ENCODE peak calls at places on chromosomes 11 and 22, in ten cellular contexts. R is heart left ventricle, Q is heart right ventricle, T is colonic mucosa, F is Peyer's patch, M is neural progenitor cell, N is adrenal gland, S is lung, A is aorta, D is GM23248. U is an unnamed sample. For H3K4me1, the result is how much of the 10 kb centered on the place peaks cover.

GRCh38 chr22:44200451-44200850 is 19.7 kb downstream of the PARVG start:
- DNase-seq in M (no peak), T (no peak), R (no peak), Q (no peak), N (no peak), S (no peak), F (no peak), D (no peak), A (no peak), U (no peak)

GRCh38 chr11:63564056-63564784 is 1.0 kb upstream of the PLAAT2 start:
- DNase-seq in D (no peak), F (no peak), N (no peak), A (no peak), Q (no peak), S (peak), M (no peak), R (no peak), T (peak), U (no peak)

GRCh38 chr11:6703247-6704063 is 20.3 kb upstream of the MRPL17 start:
- DNase-seq in T (peak), D (peak), Q (peak), N (peak), M (peak), R (peak), F (no peak), S (peak), A (peak), U (peak)

GRCh38 chr11:45024357-45024756 is 73.7 kb upstream of the TP53I11 start:
- DNase-seq in T (no peak), M (no peak), N (no peak), A (no peak), S (no peak), F (no peak), Q (no peak), R (no peak), D (no peak), U (no peak)

GRCh38 chr11:85627332-85627997 is at the start of gene DLG2:
- DNase-seq in D (peak), T (peak), Q (peak), S (no peak), N (peak), F (peak), A (no peak), M (peak), R (no peak), U (peak)

GRCh38 chr11:132471491-132471890 is 1060.8 kb downstream of the OPCML start:
- DNase-seq in N (no peak), R (no peak), S (no peak), D (peak), Q (no peak), T (no peak), M (no peak), A (no peak), F (no peak), U (no peak)

GRCh38 chr11:118635237-118635591 is 27.8 kb downstream of the PHLDB1 start:
- DNase-seq in M (peak), F (no peak), N (peak), Q (no peak), T (no peak), S (no peak), R (no peak), A (no peak), D (no peak), U (no peak)

GRCh38 chr22:27327497-27327896 is 474.1 kb downstream of the MN1 start:
- DNase-seq in Q (no peak), A (no peak), M (no peak), R (no peak), F (no peak), D (no peak), S (no peak), N (no peak), T (no peak), U (no peak)

GRCh38 chr11:94457118-94458029 is 36.3 kb downstream of the MRE11 start:
- DNase-seq in T (no peak), M (no peak), D (no peak), S (no peak), F (no peak), R (no peak), N (no peak), Q (no peak), A (no peak), U (no peak)

GRCh38 chr11:105297463-105297862 is 157.9 kb upstream of the CARD18 start:
- DNase-seq in Q (no peak), T (no peak), D (peak), S (no peak), N (no peak), A (no peak), M (no peak), F (no peak), R (no peak), U (no peak)

GRCh38 chr11:134223836-134224709 is at the start of the genes NCAPD3 and VPS26B:
- DNase-seq in Q (peak), M (peak), F (peak), R (peak), N (peak), S (peak), T (peak), D (peak), A (peak), U (peak)

GRCh38 chr11:1949302-1949701 is 2.2 kb downstream of the MRPL23 start:
- DNase-seq in T (no peak), S (no peak), F (no peak), Q (no peak), R (no peak), N (no peak), A (peak), D (no peak), M (no peak), U (no peak)

GRCh38 chr22:31691408-31691807 is 29.4 kb upstream of the PISD start:
- DNase-seq in Q (no peak), A (no peak), S (no peak), M (no peak), F (no peak), R (no peak), N (no peak), D (no peak), T (no peak), U (no peak)

GRCh38 chr11:10856689-10857603 is 907 bp downstream of the ZBED5 start:
- DNase-seq in Q (no peak), S (peak), D (peak), N (no peak), F (peak), M (peak), A (no peak), R (peak), T (peak), U (peak)

GRCh38 chr22:41320416-41321240 is 19.3 kb downstream of the ZC3H7B start:
- DNase-seq in A (no peak), S (no peak), R (no peak), D (no peak), Q (no peak), M (no peak), N (no peak), F (no peak), T (no peak), U (no peak)

GRCh38 chr11:128498846-128499245 is 88.5 kb downstream of the ETS1 start:
- DNase-seq in D (peak), S (no peak), Q (no peak), M (no peak), R (no peak), N (no peak), F (no peak), T (no peak), A (no peak), U (no peak)

GRCh38 chr22:41915035-41915782 is at the start of gene SHISA8:
- DNase-seq in M (peak), T (peak), D (peak), Q (peak), A (no peak), F (peak), N (peak), S (no peak), R (no peak), U (peak)

GRCh38 chr11:22991196-22991595 is 130.9 kb upstream of the CCDC179 start:
- DNase-seq in D (no peak), Q (no peak), F (no peak), M (no peak), T (no peak), A (no peak), N (no peak), R (no peak), S (no peak), U (no peak)

GRCh38 chr11:122101625-122102291 is 14.3 kb downstream of the BLID start:
- DNase-seq in S (peak), Q (peak), T (peak), F (no peak), M (peak), N (peak), A (peak), R (peak), D (peak), U (no peak)

GRCh38 chr11:132278801-132279574 is 908.6 kb downstream of the NTM start:
- DNase-seq in R (no peak), Q (no peak), F (no peak), T (no peak), M (peak), S (no peak), A (no peak), D (peak), N (no peak), U (no peak)

GRCh38 chr22:19679476-19680099 is 34.7 kb upstream of the SEPTIN5 start:
- DNase-seq in N (peak), T (peak), D (peak), A (peak), Q (peak), F (no peak), S (peak), M (peak), R (peak), U (peak)

GRCh38 chr22:40628354-40629042 is 8.0 kb downstream of the MRTFA start:
- DNase-seq in S (no peak), T (no peak), Q (no peak), R (no peak), A (no peak), N (no peak), M (no peak), D (peak), F (no peak), U (no peak)

GRCh38 chr11:7646866-7647265 is 26.4 kb downstream of the CYB5R2 start:
- DNase-seq in N (no peak), Q (no peak), R (no peak), A (no peak), D (no peak), F (no peak), M (no peak), S (no peak), T (no peak), U (no peak)

GRCh38 chr22:25100972-25101371 is 98.7 kb upstream of the CRYBB3 start:
- DNase-seq in T (no peak), N (no peak), D (no peak), M (peak), R (no peak), A (no peak), Q (no peak), F (no peak), S (no peak), U (no peak)

GRCh38 chr11:93518081-93518480 is 25.1 kb downstream of the SMCO4 start:
- DNase-seq in M (no peak), T (no peak), R (no peak), N (no peak), D (no peak), Q (no peak), F (no peak), S (no peak), A (no peak), U (no peak)

GRCh38 chr11:41392591-41392990 is 66.9 kb downstream of the LRRC4C start:
- DNase-seq in F (no peak), R (no peak), D (no peak), N (no peak), T (no peak), Q (no peak), A (no peak), S (no peak), M (peak), U (no peak)

GRCh38 chr22:37157516-37158289 is 8.0 kb upstream of the IL2RB start:
- DNase-seq in D (peak), M (no peak), F (no peak), N (no peak), T (no peak), R (no peak), S (no peak), A (no peak), Q (no peak), U (no peak)

GRCh38 chr11:18743900-18744514 is 18.0 kb upstream of the IGSF22 start:
- DNase-seq in T (no peak), N (no peak), D (no peak), S (no peak), F (no peak), Q (no peak), R (no peak), M (no peak), A (no peak), U (no peak)

GRCh38 chr22:19213496-19214473 is 35.2 kb upstream of the SLC25A1 start:
- DNase-seq in R (no peak), A (no peak), F (no peak), D (no peak), Q (no peak), M (peak), N (no peak), T (no peak), S (no peak), U (no peak)

GRCh38 chr11:34585870-34586654 is 34.8 kb upstream of the EHF start:
- DNase-seq in R (no peak), F (no peak), S (no peak), N (no peak), M (peak), T (no peak), Q (no peak), D (peak), A (no peak), U (peak)

GRCh38 chr22:39306456-39307361 is 12.7 kb downstream of the RPL3 start:
- DNase-seq in S (no peak), Q (peak), M (peak), R (no peak), A (peak), N (no peak), D (no peak), T (no peak), F (peak), U (no peak)

GRCh38 chr11:12286606-12287005 is 90.8 kb upstream of the PARVA start:
- DNase-seq in F (no peak), A (no peak), T (peak), Q (no peak), N (no peak), M (no peak), S (peak), R (no peak), D (no peak), U (no peak)

GRCh38 chr11:46293616-46294015 is 16.2 kb downstream of the CREB3L1 start:
- DNase-seq in A (peak), D (peak), R (no peak), N (no peak), S (no peak), Q (no peak), M (no peak), F (no peak), T (no peak), U (no peak)

GRCh38 chr11:12137938-12138731 is 27.7 kb downstream of the MICAL2 start:
- DNase-seq in R (no peak), T (no peak), A (no peak), S (no peak), N (no peak), M (peak), F (no peak), Q (no peak), D (peak), U (no peak)

GRCh38 chr11:13073119-13073981 is 64.2 kb downstream of the RASSF10 start:
- DNase-seq in D (peak), Q (no peak), R (no peak), A (no peak), F (no peak), M (no peak), N (no peak), T (no peak), S (no peak), U (no peak)

GRCh38 chr22:30209642-30210041 is 36.9 kb downstream of the LIF start:
- DNase-seq in R (no peak), Q (no peak), A (no peak), D (no peak), N (no peak), F (no peak), M (no peak), T (no peak), S (no peak), U (no peak)
- H3K4me1 ChIP-seq in R (under half), Q (under half), A (under half), D (half or more), N (under half), F (under half), M (under half), T (under half), S (under half), U (under half)

GRCh38 chr11:77909277-77909676 is 85.2 kb downstream of the INTS4 start:
- DNase-seq in T (no peak), A (no peak), R (no peak), M (no peak), S (no peak), F (no peak), Q (no peak), N (no peak), D (no peak), U (no peak)
- H3K4me3 ChIP-seq in T (no peak), A (no peak), R (no peak), M (no peak), S (no peak), F (no peak), Q (no peak), N (no peak), D (no peak), U (no peak)

DNA sequence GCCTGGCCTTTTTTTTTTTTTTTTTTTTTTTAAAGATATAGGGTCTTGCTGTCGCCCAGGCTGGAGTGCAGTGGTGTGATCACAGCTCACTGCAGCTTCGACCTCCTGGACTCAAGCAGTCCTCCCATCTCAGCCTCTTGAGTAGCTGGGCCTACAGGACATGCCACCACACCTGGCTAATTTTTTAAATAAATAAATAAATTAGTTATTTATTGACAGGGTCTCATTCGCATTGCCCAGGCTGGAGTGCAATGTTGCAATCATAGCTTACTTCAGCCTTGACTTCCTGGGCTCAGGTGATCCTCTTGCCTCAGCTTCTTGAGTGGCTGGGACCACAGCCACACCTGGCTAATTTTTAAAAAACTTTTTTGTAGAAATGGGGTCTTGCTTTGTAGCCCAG is 10.5 kb downstream of the AP2A2 start:
- DNase-seq in N (no peak), M (no peak), Q (no peak), S (peak), R (no peak), F (no peak), T (no peak), D (no peak), A (no peak), U (no peak)
- H3K27ac ChIP-seq in N (no peak), M (no peak), Q (no peak), S (no peak), R (no peak), F (peak), T (no peak), D (no peak), A (no peak), U (no peak)

GRCh38 chr11:35982061-35982460 is 38.2 kb downstream of the LDLRAD3 start:
- DNase-seq in F (no peak), Q (no peak), R (no peak), N (no peak), T (no peak), M (no peak), D (no peak), S (no peak), A (no peak), U (no peak)
- H3K4me1 ChIP-seq in F (under half), Q (under half), R (under half), N (under half), T (under half), M (under half), D (under half), S (under half), A (under half), U (under half)